ENCODE peak calls at places on chromosomes 5 and 9, in seven cellular contexts. One of them, this sample, is unnamed.

GRCh38 chr5:154757647-154758406 is 2.6 kb downstream of the LARP1 start:
- DNase-seq in tibial nerve: no peak
- DNase-seq in left lung: no peak
- DNase-seq in neural progenitor cell: peak; percentile 22
- DNase-seq in PC-3: peak; percentile 73
- DNase-seq in stomach: no peak
- DNase-seq in kidney: no peak
- DNase-seq in this sample: peak; percentile 43

GRCh38 chr9:86355814-86356213 is 1.6 kb upstream of the TUT7 start:
- DNase-seq in tibial nerve: no peak
- DNase-seq in left lung: no peak
- DNase-seq in neural progenitor cell: no peak
- DNase-seq in PC-3: peak; percentile 79
- DNase-seq in stomach: no peak
- DNase-seq in kidney: no peak
- DNase-seq in this sample: no peak

GRCh38 chr9:6645153-6646027 is at the start of gene GLDC:
- DNase-seq in tibial nerve: no peak
- DNase-seq in left lung: peak; percentile 80
- DNase-seq in neural progenitor cell: peak; percentile 96
- DNase-seq in PC-3: peak; percentile 87
- DNase-seq in stomach: peak; percentile 61
- DNase-seq in kidney: peak; percentile 93
- DNase-seq in this sample: no peak

GRCh38 chr5:34022131-34022705 is 14.4 kb upstream of the AMACR start:
- DNase-seq in tibial nerve: no peak
- DNase-seq in left lung: no peak
- DNase-seq in neural progenitor cell: no peak
- DNase-seq in PC-3: peak; percentile 59
- DNase-seq in stomach: no peak
- DNase-seq in kidney: no peak
- DNase-seq in this sample: no peak

GRCh38 chr5:74822288-74822687 is 43.9 kb downstream of the FAM169A start:
- DNase-seq in tibial nerve: no peak
- DNase-seq in left lung: no peak
- DNase-seq in neural progenitor cell: no peak
- DNase-seq in PC-3: peak; percentile 25
- DNase-seq in stomach: no peak
- DNase-seq in kidney: no peak
- DNase-seq in this sample: no peak

GRCh38 chr5:176797456-176798093 is 12.8 kb upstream of the UNC5A start:
- DNase-seq in tibial nerve: no peak
- DNase-seq in left lung: no peak
- DNase-seq in neural progenitor cell: no peak
- DNase-seq in PC-3: no peak
- DNase-seq in stomach: no peak
- DNase-seq in kidney: no peak
- DNase-seq in this sample: no peak

GRCh38 chr5:389197-389821 is 53.7 kb upstream of the EXOC3 start:
- DNase-seq in tibial nerve: no peak
- DNase-seq in left lung: peak; percentile 50
- DNase-seq in neural progenitor cell: no peak
- DNase-seq in PC-3: no peak
- DNase-seq in stomach: no peak
- DNase-seq in kidney: peak; percentile 47
- DNase-seq in this sample: no peak

GRCh38 chr5:178786859-178787499 is 56.5 kb upstream of the ZNF354A start:
- DNase-seq in tibial nerve: no peak
- DNase-seq in left lung: no peak
- DNase-seq in neural progenitor cell: no peak
- DNase-seq in PC-3: peak; percentile 98
- DNase-seq in stomach: peak; percentile 48
- DNase-seq in kidney: no peak
- DNase-seq in this sample: peak; percentile 6

GRCh38 chr9:115717298-115717697 is 436.3 kb upstream of the PAPPA start:
- DNase-seq in tibial nerve: no peak
- DNase-seq in left lung: no peak
- DNase-seq in neural progenitor cell: no peak
- DNase-seq in PC-3: no peak
- DNase-seq in stomach: no peak
- DNase-seq in kidney: no peak
- DNase-seq in this sample: peak; percentile 57

GRCh38 chr5:107376546-107377276 is 294.0 kb downstream of the EFNA5 start:
- DNase-seq in tibial nerve: no peak
- DNase-seq in left lung: no peak
- DNase-seq in neural progenitor cell: no peak
- DNase-seq in PC-3: no peak
- DNase-seq in stomach: no peak
- DNase-seq in kidney: no peak
- DNase-seq in this sample: peak; percentile 85

GRCh38 chr5:83414601-83415000 is 56.9 kb upstream of the VCAN start:
- DNase-seq in tibial nerve: no peak
- DNase-seq in left lung: no peak
- DNase-seq in neural progenitor cell: no peak
- DNase-seq in PC-3: no peak
- DNase-seq in stomach: no peak
- DNase-seq in kidney: no peak
- DNase-seq in this sample: no peak

GRCh38 chr9:133628766-133629165 is 7.4 kb upstream of the DBH start:
- DNase-seq in tibial nerve: no peak
- DNase-seq in left lung: no peak
- DNase-seq in neural progenitor cell: no peak
- DNase-seq in PC-3: no peak
- DNase-seq in stomach: no peak
- DNase-seq in kidney: no peak
- DNase-seq in this sample: no peak

GRCh38 chr9:121860744-121861143 is 209.3 kb downstream of the DAB2IP start:
- DNase-seq in tibial nerve: peak; percentile 38
- DNase-seq in left lung: no peak
- DNase-seq in neural progenitor cell: no peak
- DNase-seq in PC-3: no peak
- DNase-seq in stomach: no peak
- DNase-seq in kidney: no peak
- DNase-seq in this sample: peak; percentile 91

GRCh38 chr9:71594566-71594965 is 173.7 kb downstream of the CEMIP2 start:
- DNase-seq in tibial nerve: no peak
- DNase-seq in left lung: no peak
- DNase-seq in neural progenitor cell: no peak
- DNase-seq in PC-3: no peak
- DNase-seq in stomach: no peak
- DNase-seq in kidney: no peak
- DNase-seq in this sample: no peak

GRCh38 chr5:173012882-173013281 is 29.3 kb downstream of the ATP6V0E1 start:
- DNase-seq in tibial nerve: no peak
- DNase-seq in left lung: peak; percentile 86
- DNase-seq in neural progenitor cell: no peak
- DNase-seq in PC-3: no peak
- DNase-seq in stomach: no peak
- DNase-seq in kidney: no peak
- DNase-seq in this sample: no peak

GRCh38 chr5:141692919-141693848 is 11.2 kb upstream of the ARAP3 start:
- DNase-seq in tibial nerve: no peak
- DNase-seq in left lung: no peak
- DNase-seq in neural progenitor cell: peak; percentile 29
- DNase-seq in PC-3: no peak
- DNase-seq in stomach: no peak
- DNase-seq in kidney: no peak
- DNase-seq in this sample: peak; percentile 32

GRCh38 chr9:111730937-111731567 is 63.7 kb downstream of the SHOC1 start:
- DNase-seq in tibial nerve: no peak
- DNase-seq in left lung: no peak
- DNase-seq in neural progenitor cell: no peak
- DNase-seq in PC-3: peak; percentile 54
- DNase-seq in stomach: no peak
- DNase-seq in kidney: no peak
- DNase-seq in this sample: peak; percentile 78

GRCh38 chr9:33445389-33445881 is 2.0 kb downstream of the AQP3 start:
- DNase-seq in tibial nerve: no peak
- DNase-seq in left lung: peak; percentile 84
- DNase-seq in neural progenitor cell: no peak
- DNase-seq in PC-3: peak; percentile 29
- DNase-seq in stomach: peak; percentile 86
- DNase-seq in kidney: peak; percentile 84
- DNase-seq in this sample: no peak

GRCh38 chr9:137724114-137724445 is 105.3 kb downstream of the EHMT1 start:
- DNase-seq in tibial nerve: no peak
- DNase-seq in left lung: no peak
- DNase-seq in neural progenitor cell: peak; percentile 59
- DNase-seq in PC-3: no peak
- DNase-seq in stomach: no peak
- DNase-seq in kidney: no peak
- DNase-seq in this sample: peak; percentile 68

GRCh38 chr5:143812085-143812705 is at the start of gene HMHB1:
- DNase-seq in tibial nerve: no peak
- DNase-seq in left lung: peak; percentile 67
- DNase-seq in neural progenitor cell: no peak
- DNase-seq in PC-3: no peak
- DNase-seq in stomach: no peak
- DNase-seq in kidney: peak; percentile 50
- DNase-seq in this sample: no peak

GRCh38 chr5:95731571-95732554 is 727 bp downstream of the RHOBTB3 start:
- DNase-seq in tibial nerve: peak; percentile 38
- DNase-seq in left lung: peak; percentile 90
- DNase-seq in neural progenitor cell: peak; percentile 61
- DNase-seq in PC-3: peak; percentile 18
- DNase-seq in stomach: peak; percentile 51
- DNase-seq in kidney: peak; percentile 87
- DNase-seq in this sample: peak; percentile 70

GRCh38 chr5:172065431-172066065 is 59.1 kb upstream of the FBXW11 start:
- DNase-seq in tibial nerve: no peak
- DNase-seq in left lung: no peak
- DNase-seq in neural progenitor cell: no peak
- DNase-seq in PC-3: no peak
- DNase-seq in stomach: no peak
- DNase-seq in kidney: no peak
- DNase-seq in this sample: no peak

GRCh38 chr9:105063665-105064247 is 135.8 kb upstream of the ABCA1 start:
- DNase-seq in tibial nerve: no peak
- DNase-seq in left lung: no peak
- DNase-seq in neural progenitor cell: no peak
- DNase-seq in PC-3: peak; percentile 37
- DNase-seq in stomach: no peak
- DNase-seq in kidney: no peak
- DNase-seq in this sample: peak; percentile 98

DNA sequence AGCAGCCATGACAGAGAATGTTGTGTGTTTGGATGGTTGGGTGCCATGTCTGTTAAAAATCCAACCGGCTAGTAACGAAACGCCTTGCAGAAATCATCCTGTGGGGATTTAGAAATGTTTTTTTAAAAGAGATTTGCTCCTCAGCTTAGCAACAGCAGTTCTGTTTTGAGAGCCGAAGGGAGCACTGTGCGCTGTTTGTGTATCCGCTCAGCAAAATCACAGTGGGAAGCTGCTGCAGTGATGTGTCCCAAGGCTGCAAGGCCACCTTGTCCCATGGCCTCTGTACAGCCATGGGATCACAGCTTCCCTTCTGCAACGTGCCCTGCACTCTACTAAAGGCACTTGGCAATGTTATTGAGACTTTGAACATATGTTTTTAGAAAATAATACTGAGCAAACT is 40.9 kb downstream of the TRIO start:
- DNase-seq in tibial nerve: no peak
- DNase-seq in left lung: no peak
- DNase-seq in neural progenitor cell: no peak
- DNase-seq in PC-3: no peak
- DNase-seq in stomach: no peak
- DNase-seq in kidney: no peak
- DNase-seq in this sample: no peak
- H3K4me1 ChIP-seq in tibial nerve: peaks cover 82% of the 10 kb centered on the region
- H3K4me1 ChIP-seq in left lung: peaks cover 67% of the 10 kb centered on the region
- H3K4me1 ChIP-seq in neural progenitor cell: peaks cover 24% of the 10 kb centered on the region
- H3K4me1 ChIP-seq in PC-3: peaks cover 86% of the 10 kb centered on the region
- H3K4me1 ChIP-seq in stomach: peaks cover 25% of the 10 kb centered on the region
- H3K4me1 ChIP-seq in kidney: peaks cover 24% of the 10 kb centered on the region
- H3K4me1 ChIP-seq in this sample: peaks cover 33% of the 10 kb centered on the region

GRCh38 chr9:113620377-113621161 is 157.0 kb downstream of the RGS3 start:
- DNase-seq in tibial nerve: peak; percentile 44
- DNase-seq in left lung: no peak
- DNase-seq in neural progenitor cell: peak; percentile 48
- DNase-seq in PC-3: peak; percentile 82
- DNase-seq in stomach: peak; percentile 87
- DNase-seq in kidney: peak; percentile 91
- DNase-seq in this sample: peak; percentile 94
- H3K4me1 ChIP-seq in tibial nerve: peaks cover 58% of the 10 kb centered on the region
- H3K4me1 ChIP-seq in left lung: peaks cover 33% of the 10 kb centered on the region
- H3K4me1 ChIP-seq in neural progenitor cell: peaks cover 32% of the 10 kb centered on the region
- H3K4me1 ChIP-seq in PC-3: peaks cover 33% of the 10 kb centered on the region
- H3K4me1 ChIP-seq in stomach: peaks cover 30% of the 10 kb centered on the region
- H3K4me1 ChIP-seq in kidney: peaks cover 28% of the 10 kb centered on the region
- H3K4me1 ChIP-seq in this sample: peaks cover 44% of the 10 kb centered on the region

GRCh38 chr5:82334085-82334680 is 56.0 kb upstream of the RPS23 start:
- DNase-seq in tibial nerve: no peak
- DNase-seq in left lung: no peak
- DNase-seq in neural progenitor cell: no peak
- DNase-seq in PC-3: no peak
- DNase-seq in stomach: no peak
- DNase-seq in kidney: no peak
- DNase-seq in this sample: no peak

GRCh38 chr5:82332889-82333619 is 54.9 kb upstream of the RPS23 start:
- DNase-seq in tibial nerve: no peak
- DNase-seq in left lung: no peak
- DNase-seq in neural progenitor cell: no peak
- DNase-seq in PC-3: no peak
- DNase-seq in stomach: no peak
- DNase-seq in kidney: no peak
- DNase-seq in this sample: peak; percentile 65

GRCh38 chr5:82334856-82335255 is 56.7 kb upstream of the RPS23 start:
- DNase-seq in tibial nerve: no peak
- DNase-seq in left lung: no peak
- DNase-seq in neural progenitor cell: no peak
- DNase-seq in PC-3: no peak
- DNase-seq in stomach: no peak
- DNase-seq in kidney: no peak
- DNase-seq in this sample: peak; percentile 92

GRCh38 chr5:82336566-82337351 is 58.6 kb upstream of the RPS23 start:
- DNase-seq in tibial nerve: no peak
- DNase-seq in left lung: no peak
- DNase-seq in neural progenitor cell: no peak
- DNase-seq in PC-3: no peak
- DNase-seq in stomach: no peak
- DNase-seq in kidney: no peak
- DNase-seq in this sample: no peak

GRCh38 chr5:82335807-82336206 is 57.7 kb upstream of the RPS23 start:
- DNase-seq in tibial nerve: no peak
- DNase-seq in left lung: no peak
- DNase-seq in neural progenitor cell: no peak
- DNase-seq in PC-3: peak; percentile 25
- DNase-seq in stomach: no peak
- DNase-seq in kidney: no peak
- DNase-seq in this sample: peak; percentile 43
- H3K4me1 ChIP-seq in tibial nerve: peaks cover 25% of the 10 kb centered on the region
- H3K4me1 ChIP-seq in left lung: no peaks in the 10 kb centered on the region
- H3K4me1 ChIP-seq in neural progenitor cell: no peaks in the 10 kb centered on the region
- H3K4me1 ChIP-seq in PC-3: no peaks in the 10 kb centered on the region
- H3K4me1 ChIP-seq in stomach: no peaks in the 10 kb centered on the region
- H3K4me1 ChIP-seq in kidney: no peaks in the 10 kb centered on the region
- H3K4me1 ChIP-seq in this sample: peaks cover 8% of the 10 kb centered on the region

DNA sequence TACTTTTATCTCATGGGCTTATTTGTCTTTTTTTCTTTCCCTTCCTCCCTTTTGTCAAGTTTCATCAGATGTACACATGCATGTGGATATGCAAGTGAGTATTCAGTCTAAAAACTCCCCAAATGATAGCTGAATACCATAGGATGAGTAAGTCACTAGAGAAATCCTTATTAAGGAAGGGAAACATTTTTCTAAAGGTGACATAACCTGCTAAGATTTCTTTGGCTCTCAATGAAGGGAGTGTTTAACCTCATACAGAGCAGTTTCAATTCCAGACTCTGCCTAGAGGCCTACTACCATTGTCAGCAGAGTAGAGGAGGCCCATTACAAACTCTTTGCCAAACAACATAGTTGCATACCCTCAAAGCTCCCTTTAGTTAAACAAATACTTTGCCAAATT is 192.4 kb downstream of the ARHGEF28 start:
- DNase-seq in tibial nerve: no peak
- DNase-seq in left lung: no peak
- DNase-seq in neural progenitor cell: no peak
- DNase-seq in PC-3: peak; percentile 33
- DNase-seq in stomach: no peak
- DNase-seq in kidney: no peak
- DNase-seq in this sample: no peak
- H3K4me1 ChIP-seq in tibial nerve: no peaks in the 10 kb centered on the region
- H3K4me1 ChIP-seq in left lung: no peaks in the 10 kb centered on the region
- H3K4me1 ChIP-seq in neural progenitor cell: no peaks in the 10 kb centered on the region
- H3K4me1 ChIP-seq in PC-3: peaks cover 40% of the 10 kb centered on the region
- H3K4me1 ChIP-seq in stomach: peaks cover 20% of the 10 kb centered on the region
- H3K4me1 ChIP-seq in kidney: peaks cover 35% of the 10 kb centered on the region
- H3K4me1 ChIP-seq in this sample: peaks cover 17% of the 10 kb centered on the region